ENCODE peak calls at places on chromosomes 1 and 21, in ten cellular contexts. One of them, this sample, is unnamed.

GRCh38 chr1:25978404-25978803 is 19.5 kb downstream of the PAFAH2 start:
- DNase-seq in spleen: no peak
- DNase-seq in IMR-90: no peak
- DNase-seq in body of pancreas: no peak
- DNase-seq in HCT116: no peak
- DNase-seq in NB4: no peak
- DNase-seq in lower leg skin: no peak
- DNase-seq in sigmoid colon: no peak
- DNase-seq in breast epithelium: no peak
- DNase-seq in heart left ventricle: no peak
- DNase-seq in this sample: no peak

GRCh38 chr1:181084606-181084969 is 3.9 kb upstream of the IER5 start:
- DNase-seq in spleen: no peak
- DNase-seq in IMR-90: no peak
- DNase-seq in body of pancreas: no peak
- DNase-seq in HCT116: no peak
- DNase-seq in NB4: no peak
- DNase-seq in lower leg skin: no peak
- DNase-seq in sigmoid colon: no peak
- DNase-seq in breast epithelium: no peak
- DNase-seq in heart left ventricle: no peak
- DNase-seq in this sample: no peak

GRCh38 chr21:42025392-42026071 is 15.4 kb upstream of the ZBTB21 start:
- DNase-seq in spleen: no peak
- DNase-seq in IMR-90: peak; percentile 94
- DNase-seq in body of pancreas: no peak
- DNase-seq in HCT116: no peak
- DNase-seq in NB4: no peak
- DNase-seq in lower leg skin: no peak
- DNase-seq in sigmoid colon: peak; percentile 62
- DNase-seq in breast epithelium: no peak
- DNase-seq in heart left ventricle: no peak
- DNase-seq in this sample: no peak

GRCh38 chr1:31939484-31940329 is 1.5 kb upstream of the PTP4A2 start:
- DNase-seq in spleen: peak; percentile 88
- DNase-seq in IMR-90: peak; percentile 90
- DNase-seq in body of pancreas: peak; percentile 79
- DNase-seq in HCT116: peak; percentile 87
- DNase-seq in NB4: peak; percentile 98
- DNase-seq in lower leg skin: peak; percentile 87
- DNase-seq in sigmoid colon: no peak
- DNase-seq in breast epithelium: peak; percentile 60
- DNase-seq in heart left ventricle: no peak
- DNase-seq in this sample: no peak

GRCh38 chr1:156663178-156663577 is 14.0 kb downstream of the NES start:
- DNase-seq in spleen: no peak
- DNase-seq in IMR-90: peak; percentile 79
- DNase-seq in body of pancreas: no peak
- DNase-seq in HCT116: no peak
- DNase-seq in NB4: no peak
- DNase-seq in lower leg skin: no peak
- DNase-seq in sigmoid colon: peak; percentile 82
- DNase-seq in breast epithelium: no peak
- DNase-seq in heart left ventricle: peak; percentile 85
- DNase-seq in this sample: no peak

GRCh38 chr1:110515896-110516295 is 3.1 kb downstream of the KCNA10 start:
- DNase-seq in spleen: no peak
- DNase-seq in IMR-90: peak; percentile 6
- DNase-seq in body of pancreas: no peak
- DNase-seq in HCT116: no peak
- DNase-seq in NB4: no peak
- DNase-seq in lower leg skin: no peak
- DNase-seq in sigmoid colon: no peak
- DNase-seq in breast epithelium: no peak
- DNase-seq in heart left ventricle: no peak
- DNase-seq in this sample: no peak

GRCh38 chr1:15368888-15369287 is 40.8 kb upstream of the EFHD2 start:
- DNase-seq in spleen: no peak
- DNase-seq in IMR-90: no peak
- DNase-seq in body of pancreas: no peak
- DNase-seq in HCT116: no peak
- DNase-seq in NB4: no peak
- DNase-seq in lower leg skin: no peak
- DNase-seq in sigmoid colon: no peak
- DNase-seq in breast epithelium: no peak
- DNase-seq in heart left ventricle: no peak
- DNase-seq in this sample: no peak

GRCh38 chr1:244381887-244382565 is 69.7 kb downstream of the ADSS2 start:
- DNase-seq in spleen: no peak
- DNase-seq in IMR-90: peak; percentile 76
- DNase-seq in body of pancreas: no peak
- DNase-seq in HCT116: no peak
- DNase-seq in NB4: no peak
- DNase-seq in lower leg skin: peak; percentile 5
- DNase-seq in sigmoid colon: no peak
- DNase-seq in breast epithelium: no peak
- DNase-seq in heart left ventricle: no peak
- DNase-seq in this sample: no peak

GRCh38 chr21:37149411-37149810 is 76.4 kb downstream of the TTC3 start:
- DNase-seq in spleen: no peak
- DNase-seq in IMR-90: peak; percentile 91
- DNase-seq in body of pancreas: no peak
- DNase-seq in HCT116: no peak
- DNase-seq in NB4: no peak
- DNase-seq in lower leg skin: no peak
- DNase-seq in sigmoid colon: no peak
- DNase-seq in breast epithelium: no peak
- DNase-seq in heart left ventricle: no peak
- DNase-seq in this sample: no peak

GRCh38 chr1:41811051-41811795 is 107.5 kb downstream of the HIVEP3 start:
- DNase-seq in spleen: no peak
- DNase-seq in IMR-90: peak; percentile 56
- DNase-seq in body of pancreas: no peak
- DNase-seq in HCT116: no peak
- DNase-seq in NB4: peak; percentile 74
- DNase-seq in lower leg skin: no peak
- DNase-seq in sigmoid colon: no peak
- DNase-seq in breast epithelium: no peak
- DNase-seq in heart left ventricle: no peak
- DNase-seq in this sample: no peak
- TF ChIP-seq CTCF in spleen: no peak
- TF ChIP-seq CTCF in IMR-90: peak; percentile 5
- TF ChIP-seq CTCF in body of pancreas: no peak
- TF ChIP-seq CTCF in HCT116: no peak
- TF ChIP-seq CTCF in NB4: no peak
- TF ChIP-seq CTCF in lower leg skin: no peak
- TF ChIP-seq CTCF in sigmoid colon: no peak
- TF ChIP-seq CTCF in breast epithelium: no peak
- TF ChIP-seq CTCF in heart left ventricle: no peak
- TF ChIP-seq CTCF in this sample: no peak

GRCh38 chr21:46285761-46286667 is at the start of gene YBEY:
- DNase-seq in spleen: peak; percentile 97
- DNase-seq in IMR-90: peak; percentile 91
- DNase-seq in body of pancreas: peak; percentile 87
- DNase-seq in HCT116: peak; percentile 81
- DNase-seq in NB4: peak; percentile 92
- DNase-seq in lower leg skin: peak; percentile 97
- DNase-seq in sigmoid colon: peak; percentile 94
- DNase-seq in breast epithelium: peak; percentile 79
- DNase-seq in heart left ventricle: peak; percentile 91
- DNase-seq in this sample: peak; percentile 84
- TF ChIP-seq POLR2A in spleen: peak; percentile 51
- TF ChIP-seq POLR2A in IMR-90: peak; percentile 71
- TF ChIP-seq POLR2A in body of pancreas: peak; percentile 83
- TF ChIP-seq POLR2A in HCT116: no peak
- TF ChIP-seq POLR2A in NB4: peak; percentile 63
- TF ChIP-seq POLR2A in lower leg skin: no peak
- TF ChIP-seq POLR2A in sigmoid colon: peak; percentile 71
- TF ChIP-seq POLR2A in breast epithelium: peak; percentile 57
- TF ChIP-seq POLR2A in heart left ventricle: no peak
- TF ChIP-seq POLR2A in this sample: peak; percentile 63

DNA sequence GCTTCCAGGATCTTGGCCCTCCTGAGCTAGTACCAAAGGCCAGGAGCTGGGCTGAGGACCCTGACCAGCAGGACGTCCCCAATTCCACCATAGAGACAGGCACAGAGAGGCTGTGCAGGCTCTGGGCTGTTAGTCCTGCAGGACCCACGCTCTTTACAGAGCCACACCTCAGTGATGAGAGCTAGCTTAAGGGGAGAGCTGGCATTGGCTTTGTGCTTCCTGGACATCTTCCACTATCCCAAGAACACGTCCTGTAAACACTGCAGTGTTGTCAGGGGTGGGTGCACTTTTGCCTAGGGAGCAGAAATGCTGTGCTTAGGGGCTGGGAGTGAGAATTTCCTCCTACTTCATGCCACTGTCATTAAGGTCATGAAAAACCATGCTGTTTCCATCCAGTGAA is 91.7 kb upstream of the EDN2 start:
- DNase-seq in spleen: no peak
- DNase-seq in IMR-90: no peak
- DNase-seq in body of pancreas: no peak
- DNase-seq in HCT116: no peak
- DNase-seq in NB4: no peak
- DNase-seq in lower leg skin: peak; percentile 36
- DNase-seq in sigmoid colon: no peak
- DNase-seq in breast epithelium: no peak
- DNase-seq in heart left ventricle: no peak
- DNase-seq in this sample: no peak
- TF ChIP-seq CTCF in spleen: no peak
- TF ChIP-seq CTCF in IMR-90: no peak
- TF ChIP-seq CTCF in body of pancreas: no peak
- TF ChIP-seq CTCF in HCT116: no peak
- TF ChIP-seq CTCF in NB4: no peak
- TF ChIP-seq CTCF in lower leg skin: no peak
- TF ChIP-seq CTCF in sigmoid colon: no peak
- TF ChIP-seq CTCF in breast epithelium: no peak
- TF ChIP-seq CTCF in heart left ventricle: no peak
- TF ChIP-seq CTCF in this sample: no peak

DNA sequence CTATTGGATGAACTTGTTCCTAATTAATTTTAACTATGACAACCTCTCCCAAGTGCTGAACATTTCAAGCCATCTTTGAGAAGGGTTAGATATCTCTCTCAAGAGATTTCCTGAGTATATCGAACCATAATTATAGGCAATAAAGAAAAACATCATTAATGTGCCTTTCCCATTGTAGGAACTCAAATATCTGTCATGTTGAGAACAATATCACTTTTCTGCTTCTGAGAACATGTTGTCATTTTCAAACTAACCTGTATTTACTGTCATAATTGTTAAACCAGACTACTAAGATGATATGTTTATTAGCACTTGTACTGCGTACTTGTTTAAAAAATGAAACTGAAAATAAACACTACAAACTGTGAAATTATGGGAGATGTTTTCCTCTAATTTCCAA is 4.3 kb downstream of the EPS15 start:
- DNase-seq in spleen: no peak
- DNase-seq in IMR-90: no peak
- DNase-seq in body of pancreas: no peak
- DNase-seq in HCT116: no peak
- DNase-seq in NB4: no peak
- DNase-seq in lower leg skin: no peak
- DNase-seq in sigmoid colon: no peak
- DNase-seq in breast epithelium: no peak
- DNase-seq in heart left ventricle: no peak
- DNase-seq in this sample: no peak
- TF ChIP-seq POLR2A in spleen: no peak
- TF ChIP-seq POLR2A in IMR-90: no peak
- TF ChIP-seq POLR2A in body of pancreas: no peak
- TF ChIP-seq POLR2A in HCT116: no peak
- TF ChIP-seq POLR2A in NB4: no peak
- TF ChIP-seq POLR2A in lower leg skin: no peak
- TF ChIP-seq POLR2A in sigmoid colon: no peak
- TF ChIP-seq POLR2A in breast epithelium: no peak
- TF ChIP-seq POLR2A in heart left ventricle: no peak
- TF ChIP-seq POLR2A in this sample: no peak

GRCh38 chr1:68525781-68526180 is 28.9 kb upstream of the DEPDC1 start:
- DNase-seq in spleen: no peak
- DNase-seq in IMR-90: no peak
- DNase-seq in body of pancreas: no peak
- DNase-seq in HCT116: no peak
- DNase-seq in NB4: no peak
- DNase-seq in lower leg skin: no peak
- DNase-seq in sigmoid colon: no peak
- DNase-seq in breast epithelium: no peak
- DNase-seq in heart left ventricle: no peak
- DNase-seq in this sample: no peak
- TF ChIP-seq CTCF in spleen: no peak
- TF ChIP-seq CTCF in IMR-90: no peak
- TF ChIP-seq CTCF in body of pancreas: no peak
- TF ChIP-seq CTCF in HCT116: no peak
- TF ChIP-seq CTCF in NB4: no peak
- TF ChIP-seq CTCF in lower leg skin: no peak
- TF ChIP-seq CTCF in sigmoid colon: no peak
- TF ChIP-seq CTCF in breast epithelium: no peak
- TF ChIP-seq CTCF in heart left ventricle: no peak
- TF ChIP-seq CTCF in this sample: no peak

DNA sequence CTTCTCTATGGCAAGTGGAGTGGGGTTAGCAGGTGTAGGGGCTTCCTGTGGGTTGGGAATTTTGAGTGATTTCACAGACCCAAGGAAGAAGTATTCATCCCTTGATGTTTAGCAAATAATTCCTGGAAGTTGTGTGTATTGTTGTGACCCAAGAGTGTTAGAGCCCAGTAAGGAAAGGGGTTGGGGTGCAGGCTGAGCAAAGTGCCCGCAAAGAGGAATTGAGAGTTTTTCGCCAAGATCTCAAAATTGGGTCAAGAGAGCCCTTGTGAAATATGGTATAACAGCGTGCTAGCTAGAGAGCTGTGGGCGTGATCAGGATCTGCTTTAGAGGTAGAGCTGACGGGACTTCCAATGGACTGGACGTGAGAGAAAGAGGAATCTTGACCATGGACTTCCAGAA is 73.0 kb upstream of the LAPTM5 start:
- DNase-seq in spleen: no peak
- DNase-seq in IMR-90: no peak
- DNase-seq in body of pancreas: no peak
- DNase-seq in HCT116: no peak
- DNase-seq in NB4: no peak
- DNase-seq in lower leg skin: no peak
- DNase-seq in sigmoid colon: no peak
- DNase-seq in breast epithelium: no peak
- DNase-seq in heart left ventricle: no peak
- DNase-seq in this sample: no peak
- TF ChIP-seq POLR2A in spleen: no peak
- TF ChIP-seq POLR2A in IMR-90: no peak
- TF ChIP-seq POLR2A in body of pancreas: no peak
- TF ChIP-seq POLR2A in HCT116: no peak
- TF ChIP-seq POLR2A in NB4: no peak
- TF ChIP-seq POLR2A in lower leg skin: no peak
- TF ChIP-seq POLR2A in sigmoid colon: no peak
- TF ChIP-seq POLR2A in breast epithelium: no peak
- TF ChIP-seq POLR2A in heart left ventricle: no peak
- TF ChIP-seq POLR2A in this sample: no peak

GRCh38 chr1:61247051-61247854 is 164.9 kb downstream of the NFIA start:
- DNase-seq in spleen: no peak
- DNase-seq in IMR-90: no peak
- DNase-seq in body of pancreas: no peak
- DNase-seq in HCT116: no peak
- DNase-seq in NB4: no peak
- DNase-seq in lower leg skin: no peak
- DNase-seq in sigmoid colon: no peak
- DNase-seq in breast epithelium: no peak
- DNase-seq in heart left ventricle: no peak
- DNase-seq in this sample: no peak
- TF ChIP-seq CTCF in spleen: no peak
- TF ChIP-seq CTCF in IMR-90: no peak
- TF ChIP-seq CTCF in body of pancreas: no peak
- TF ChIP-seq CTCF in HCT116: no peak
- TF ChIP-seq CTCF in NB4: no peak
- TF ChIP-seq CTCF in lower leg skin: no peak
- TF ChIP-seq CTCF in sigmoid colon: no peak
- TF ChIP-seq CTCF in breast epithelium: no peak
- TF ChIP-seq CTCF in heart left ventricle: no peak
- TF ChIP-seq CTCF in this sample: no peak